ENCODE peak calls at places on chromosomes 1 and 21, in seven cellular contexts. E is A172; G is sciatic nerve; Z is AG09319; A is H9; P is activated naive CD4-positive, alpha-beta T cell; L is T-helper 9 cell. N is an unnamed sample.

GRCh38 chr1:229033480-229033879 is 237.4 kb upstream of the RAB4A start:
- DNase-seq in L (no peak), G (no peak), Z (no peak), A (no peak), P (no peak), E (no peak), N (no peak)

GRCh38 chr1:26417111-26417510 is 6.5 kb downstream of the LIN28A start:
- DNase-seq in A (peak; percentile 95), Z (peak; percentile 14), E (peak; percentile 42), L (peak; percentile 86), P (peak; percentile 81), G (peak; percentile 82), N (peak; percentile 45)

GRCh38 chr1:11761988-11762406 is at the start of gene C1orf167:
- DNase-seq in G (no peak), E (no peak), P (peak; percentile 27), L (no peak), A (peak; percentile 70), Z (no peak), N (no peak)

GRCh38 chr1:109979489-109980091 is 5.0 kb upstream of the AHCYL1 start:
- DNase-seq in A (no peak), P (no peak), E (peak; percentile 85), G (no peak), Z (peak; percentile 43), L (no peak), N (no peak)

GRCh38 chr1:147171399-147172167 is 687 bp downstream of the PRKAB2 start:
- DNase-seq in Z (no peak), G (no peak), A (no peak), L (no peak), E (peak; percentile 22), P (no peak), N (no peak)

GRCh38 chr1:149848811-149849210 is 50.6 kb upstream of the BOLA1 start:
- DNase-seq in L (no peak), P (no peak), G (no peak), E (peak; percentile 36), Z (no peak), A (no peak), N (no peak)

GRCh38 chr1:6496360-6496704 is 4.9 kb upstream of the PLEKHG5 start:
- DNase-seq in P (no peak), G (no peak), Z (no peak), E (no peak), A (no peak), L (no peak), N (no peak)

GRCh38 chr1:98965394-98965793 is 39.3 kb downstream of the PLPPR5 start:
- DNase-seq in P (no peak), E (no peak), A (no peak), Z (no peak), G (no peak), L (no peak), N (no peak)

GRCh38 chr21:46674430-46675007 is 39.0 kb downstream of the PRMT2 start:
- DNase-seq in A (no peak), G (no peak), E (no peak), Z (no peak), L (no peak), P (no peak), N (no peak)

GRCh38 chr1:154957258-154957657 is 1.4 kb upstream of the PBXIP1 start:
- DNase-seq in A (no peak), P (no peak), E (no peak), G (no peak), L (no peak), Z (no peak), N (no peak)

GRCh38 chr1:169149555-169150286 is 43.2 kb downstream of the ATP1B1 start:
- DNase-seq in P (no peak), L (no peak), A (no peak), Z (no peak), G (no peak), E (no peak), N (no peak)

GRCh38 chr21:43295016-43295958 is 126.5 kb downstream of the CRYAA start:
- DNase-seq in Z (no peak), P (no peak), G (no peak), E (no peak), L (no peak), A (no peak), N (no peak)

GRCh38 chr1:226816585-226816984 is 53.8 kb upstream of the PSEN2 start:
- DNase-seq in P (no peak), L (no peak), E (peak; percentile 92), Z (no peak), G (no peak), A (no peak), N (peak; percentile 39)

GRCh38 chr1:193498088-193498605 is 311.7 kb upstream of the B3GALT2 start:
- DNase-seq in G (no peak), P (no peak), E (peak; percentile 16), Z (no peak), L (no peak), A (no peak), N (no peak)

GRCh38 chr21:38661296-38662223 is 144.2 kb upstream of the ETS2 start:
- DNase-seq in Z (no peak), L (no peak), A (peak; percentile 40), G (no peak), P (no peak), E (no peak), N (peak; percentile 32)

GRCh38 chr1:67717876-67718275 is 32.9 kb downstream of the GADD45A start:
- DNase-seq in P (no peak), E (no peak), L (no peak), G (no peak), A (no peak), Z (no peak), N (no peak)

GRCh38 chr1:203116048-203116810 is 11.3 kb upstream of the ADORA1 start:
- DNase-seq in E (no peak), Z (no peak), G (no peak), A (no peak), L (no peak), P (no peak), N (no peak)

N was measured in HTR-8/SVneo.